ENCODE peak calls at places on chromosomes 13 and 19, in nine cellular contexts. One of them, this sample, is unnamed.

GRCh38 chr19:19817357-19817756 is 4.2 kb downstream of the ZNF506 start:
- DNase-seq in activated CD8-positive, alpha-beta memory T cell treated with anti-CD3 and anti-CD28 coated beads, Interleukin-2, amount 10 ng/mL, durations not matched to agents 7 days and 5 days: peak
- DNase-seq in stimulated activated CD8-positive, alpha-beta memory T cell treated with anti-CD3 and anti-CD28 coated beads, Interleukin-4, amount 100 ng/mL, for 24 hours: peak
- DNase-seq in kidney glomerular epithelial cell: no peak
- DNase-seq in non-pigmented ciliary epithelial cell: no peak
- DNase-seq in substantia nigra: no peak
- DNase-seq in amygdala: no peak
- DNase-seq in right cardiac atrium: no peak
- DNase-seq in cardiac muscle cell: no peak
- DNase-seq in this sample: no peak

GRCh38 chr13:93577105-93577504 is 350.5 kb downstream of the GPC6 start:
- DNase-seq in kidney glomerular epithelial cell: no peak
- DNase-seq in right cardiac atrium: no peak
- DNase-seq in amygdala: no peak
- DNase-seq in non-pigmented ciliary epithelial cell: no peak
- DNase-seq in stimulated activated CD8-positive, alpha-beta memory T cell treated with anti-CD3 and anti-CD28 coated beads, Interleukin-4, amount 100 ng/mL, for 24 hours: no peak
- DNase-seq in activated CD8-positive, alpha-beta memory T cell treated with anti-CD3 and anti-CD28 coated beads, Interleukin-2, amount 10 ng/mL, durations not matched to agents 7 days and 5 days: no peak
- DNase-seq in cardiac muscle cell: no peak
- DNase-seq in substantia nigra: no peak
- DNase-seq in this sample: no peak

GRCh38 chr13:86581711-86582110 is 782.5 kb upstream of the SLITRK6 start:
- DNase-seq in activated CD8-positive, alpha-beta memory T cell treated with anti-CD3 and anti-CD28 coated beads, Interleukin-2, amount 10 ng/mL, durations not matched to agents 7 days and 5 days: no peak
- DNase-seq in amygdala: no peak
- DNase-seq in stimulated activated CD8-positive, alpha-beta memory T cell treated with anti-CD3 and anti-CD28 coated beads, Interleukin-4, amount 100 ng/mL, for 24 hours: no peak
- DNase-seq in cardiac muscle cell: no peak
- DNase-seq in kidney glomerular epithelial cell: no peak
- DNase-seq in non-pigmented ciliary epithelial cell: no peak
- DNase-seq in right cardiac atrium: no peak
- DNase-seq in substantia nigra: no peak
- DNase-seq in this sample: no peak

GRCh38 chr19:6685962-6686627 is 16.1 kb upstream of the TNFSF14 start:
- DNase-seq in amygdala: no peak
- DNase-seq in right cardiac atrium: no peak
- DNase-seq in substantia nigra: no peak
- DNase-seq in non-pigmented ciliary epithelial cell: no peak
- DNase-seq in stimulated activated CD8-positive, alpha-beta memory T cell treated with anti-CD3 and anti-CD28 coated beads, Interleukin-4, amount 100 ng/mL, for 24 hours: no peak
- DNase-seq in cardiac muscle cell: no peak
- DNase-seq in kidney glomerular epithelial cell: no peak
- DNase-seq in activated CD8-positive, alpha-beta memory T cell treated with anti-CD3 and anti-CD28 coated beads, Interleukin-2, amount 10 ng/mL, durations not matched to agents 7 days and 5 days: no peak
- DNase-seq in this sample: no peak

GRCh38 chr19:4556574-4557185 is 2.8 kb downstream of the SEMA6B start:
- DNase-seq in amygdala: no peak
- DNase-seq in kidney glomerular epithelial cell: no peak
- DNase-seq in cardiac muscle cell: peak
- DNase-seq in non-pigmented ciliary epithelial cell: no peak
- DNase-seq in activated CD8-positive, alpha-beta memory T cell treated with anti-CD3 and anti-CD28 coated beads, Interleukin-2, amount 10 ng/mL, durations not matched to agents 7 days and 5 days: peak
- DNase-seq in right cardiac atrium: peak
- DNase-seq in substantia nigra: no peak
- DNase-seq in stimulated activated CD8-positive, alpha-beta memory T cell treated with anti-CD3 and anti-CD28 coated beads, Interleukin-4, amount 100 ng/mL, for 24 hours: no peak
- DNase-seq in this sample: no peak

GRCh38 chr13:94617389-94618000 is 15.8 kb downstream of the GPR180 start:
- DNase-seq in kidney glomerular epithelial cell: peak
- DNase-seq in substantia nigra: no peak
- DNase-seq in right cardiac atrium: no peak
- DNase-seq in stimulated activated CD8-positive, alpha-beta memory T cell treated with anti-CD3 and anti-CD28 coated beads, Interleukin-4, amount 100 ng/mL, for 24 hours: no peak
- DNase-seq in non-pigmented ciliary epithelial cell: no peak
- DNase-seq in cardiac muscle cell: peak
- DNase-seq in amygdala: no peak
- DNase-seq in activated CD8-positive, alpha-beta memory T cell treated with anti-CD3 and anti-CD28 coated beads, Interleukin-2, amount 10 ng/mL, durations not matched to agents 7 days and 5 days: no peak
- DNase-seq in this sample: no peak

GRCh38 chr13:109945206-109945960 is 159.0 kb upstream of the IRS2 start:
- DNase-seq in cardiac muscle cell: no peak
- DNase-seq in substantia nigra: no peak
- DNase-seq in right cardiac atrium: no peak
- DNase-seq in kidney glomerular epithelial cell: peak
- DNase-seq in non-pigmented ciliary epithelial cell: peak
- DNase-seq in activated CD8-positive, alpha-beta memory T cell treated with anti-CD3 and anti-CD28 coated beads, Interleukin-2, amount 10 ng/mL, durations not matched to agents 7 days and 5 days: no peak
- DNase-seq in stimulated activated CD8-positive, alpha-beta memory T cell treated with anti-CD3 and anti-CD28 coated beads, Interleukin-4, amount 100 ng/mL, for 24 hours: no peak
- DNase-seq in amygdala: no peak
- DNase-seq in this sample: no peak

GRCh38 chr19:3857449-3858003 is 11.3 kb downstream of the ZFR2 start:
- DNase-seq in kidney glomerular epithelial cell: no peak
- DNase-seq in substantia nigra: no peak
- DNase-seq in right cardiac atrium: no peak
- DNase-seq in amygdala: no peak
- DNase-seq in non-pigmented ciliary epithelial cell: no peak
- DNase-seq in cardiac muscle cell: peak
- DNase-seq in activated CD8-positive, alpha-beta memory T cell treated with anti-CD3 and anti-CD28 coated beads, Interleukin-2, amount 10 ng/mL, durations not matched to agents 7 days and 5 days: no peak
- DNase-seq in stimulated activated CD8-positive, alpha-beta memory T cell treated with anti-CD3 and anti-CD28 coated beads, Interleukin-4, amount 100 ng/mL, for 24 hours: no peak
- DNase-seq in this sample: no peak

GRCh38 chr13:93882086-93882651 is 597.3 kb downstream of the DCT start:
- DNase-seq in non-pigmented ciliary epithelial cell: no peak
- DNase-seq in cardiac muscle cell: no peak
- DNase-seq in right cardiac atrium: no peak
- DNase-seq in amygdala: no peak
- DNase-seq in substantia nigra: no peak
- DNase-seq in activated CD8-positive, alpha-beta memory T cell treated with anti-CD3 and anti-CD28 coated beads, Interleukin-2, amount 10 ng/mL, durations not matched to agents 7 days and 5 days: no peak
- DNase-seq in stimulated activated CD8-positive, alpha-beta memory T cell treated with anti-CD3 and anti-CD28 coated beads, Interleukin-4, amount 100 ng/mL, for 24 hours: no peak
- DNase-seq in kidney glomerular epithelial cell: no peak
- DNase-seq in this sample: no peak

GRCh38 chr13:29679357-29680050 is 84.0 kb upstream of the SLC7A1 start:
- DNase-seq in kidney glomerular epithelial cell: no peak
- DNase-seq in cardiac muscle cell: no peak
- DNase-seq in substantia nigra: no peak
- DNase-seq in stimulated activated CD8-positive, alpha-beta memory T cell treated with anti-CD3 and anti-CD28 coated beads, Interleukin-4, amount 100 ng/mL, for 24 hours: no peak
- DNase-seq in activated CD8-positive, alpha-beta memory T cell treated with anti-CD3 and anti-CD28 coated beads, Interleukin-2, amount 10 ng/mL, durations not matched to agents 7 days and 5 days: no peak
- DNase-seq in right cardiac atrium: peak
- DNase-seq in non-pigmented ciliary epithelial cell: no peak
- DNase-seq in amygdala: no peak
- DNase-seq in this sample: no peak

GRCh38 chr13:46124531-46124966 is 19.7 kb upstream of the CPB2 start:
- DNase-seq in amygdala: no peak
- DNase-seq in activated CD8-positive, alpha-beta memory T cell treated with anti-CD3 and anti-CD28 coated beads, Interleukin-2, amount 10 ng/mL, durations not matched to agents 7 days and 5 days: peak
- DNase-seq in cardiac muscle cell: no peak
- DNase-seq in substantia nigra: no peak
- DNase-seq in non-pigmented ciliary epithelial cell: no peak
- DNase-seq in kidney glomerular epithelial cell: no peak
- DNase-seq in stimulated activated CD8-positive, alpha-beta memory T cell treated with anti-CD3 and anti-CD28 coated beads, Interleukin-4, amount 100 ng/mL, for 24 hours: no peak
- DNase-seq in right cardiac atrium: peak
- DNase-seq in this sample: no peak

GRCh38 chr13:27425151-27425917 is 915 bp downstream of the GTF3A start:
- DNase-seq in cardiac muscle cell: no peak
- DNase-seq in substantia nigra: no peak
- DNase-seq in non-pigmented ciliary epithelial cell: no peak
- DNase-seq in activated CD8-positive, alpha-beta memory T cell treated with anti-CD3 and anti-CD28 coated beads, Interleukin-2, amount 10 ng/mL, durations not matched to agents 7 days and 5 days: peak
- DNase-seq in right cardiac atrium: no peak
- DNase-seq in stimulated activated CD8-positive, alpha-beta memory T cell treated with anti-CD3 and anti-CD28 coated beads, Interleukin-4, amount 100 ng/mL, for 24 hours: no peak
- DNase-seq in amygdala: no peak
- DNase-seq in kidney glomerular epithelial cell: no peak
- DNase-seq in this sample: no peak

GRCh38 chr13:98706446-98707110 is 45.9 kb downstream of the SLC15A1 start:
- DNase-seq in amygdala: no peak
- DNase-seq in right cardiac atrium: no peak
- DNase-seq in non-pigmented ciliary epithelial cell: no peak
- DNase-seq in activated CD8-positive, alpha-beta memory T cell treated with anti-CD3 and anti-CD28 coated beads, Interleukin-2, amount 10 ng/mL, durations not matched to agents 7 days and 5 days: no peak
- DNase-seq in stimulated activated CD8-positive, alpha-beta memory T cell treated with anti-CD3 and anti-CD28 coated beads, Interleukin-4, amount 100 ng/mL, for 24 hours: no peak
- DNase-seq in cardiac muscle cell: no peak
- DNase-seq in substantia nigra: no peak
- DNase-seq in kidney glomerular epithelial cell: peak
- DNase-seq in this sample: no peak

GRCh38 chr19:45296365-45296764 is 26.3 kb downstream of the CKM start:
- DNase-seq in non-pigmented ciliary epithelial cell: no peak
- DNase-seq in kidney glomerular epithelial cell: no peak
- DNase-seq in substantia nigra: no peak
- DNase-seq in cardiac muscle cell: no peak
- DNase-seq in stimulated activated CD8-positive, alpha-beta memory T cell treated with anti-CD3 and anti-CD28 coated beads, Interleukin-4, amount 100 ng/mL, for 24 hours: no peak
- DNase-seq in right cardiac atrium: no peak
- DNase-seq in amygdala: no peak
- DNase-seq in activated CD8-positive, alpha-beta memory T cell treated with anti-CD3 and anti-CD28 coated beads, Interleukin-2, amount 10 ng/mL, durations not matched to agents 7 days and 5 days: no peak
- DNase-seq in this sample: no peak

GRCh38 chr19:7970716-7971448 is 27.4 kb upstream of the TIMM44 start:
- DNase-seq in right cardiac atrium: no peak
- DNase-seq in stimulated activated CD8-positive, alpha-beta memory T cell treated with anti-CD3 and anti-CD28 coated beads, Interleukin-4, amount 100 ng/mL, for 24 hours: no peak
- DNase-seq in kidney glomerular epithelial cell: no peak
- DNase-seq in substantia nigra: no peak
- DNase-seq in cardiac muscle cell: peak
- DNase-seq in non-pigmented ciliary epithelial cell: no peak
- DNase-seq in activated CD8-positive, alpha-beta memory T cell treated with anti-CD3 and anti-CD28 coated beads, Interleukin-2, amount 10 ng/mL, durations not matched to agents 7 days and 5 days: no peak
- DNase-seq in amygdala: no peak
- DNase-seq in this sample: no peak

GRCh38 chr19:342801-343421 is 1.7 kb downstream of the MIER2 start:
- DNase-seq in stimulated activated CD8-positive, alpha-beta memory T cell treated with anti-CD3 and anti-CD28 coated beads, Interleukin-4, amount 100 ng/mL, for 24 hours: no peak
- DNase-seq in amygdala: no peak
- DNase-seq in right cardiac atrium: peak
- DNase-seq in kidney glomerular epithelial cell: no peak
- DNase-seq in cardiac muscle cell: no peak
- DNase-seq in non-pigmented ciliary epithelial cell: peak
- DNase-seq in substantia nigra: peak
- DNase-seq in activated CD8-positive, alpha-beta memory T cell treated with anti-CD3 and anti-CD28 coated beads, Interleukin-2, amount 10 ng/mL, durations not matched to agents 7 days and 5 days: no peak
- DNase-seq in this sample: no peak

GRCh38 chr19:35894342-35894741 is 6.0 kb downstream of the NFKBID start:
- DNase-seq in amygdala: no peak
- DNase-seq in substantia nigra: no peak
- DNase-seq in cardiac muscle cell: no peak
- DNase-seq in stimulated activated CD8-positive, alpha-beta memory T cell treated with anti-CD3 and anti-CD28 coated beads, Interleukin-4, amount 100 ng/mL, for 24 hours: no peak
- DNase-seq in kidney glomerular epithelial cell: no peak
- DNase-seq in activated CD8-positive, alpha-beta memory T cell treated with anti-CD3 and anti-CD28 coated beads, Interleukin-2, amount 10 ng/mL, durations not matched to agents 7 days and 5 days: no peak
- DNase-seq in non-pigmented ciliary epithelial cell: no peak
- DNase-seq in right cardiac atrium: peak
- DNase-seq in this sample: no peak

GRCh38 chr19:6718741-6719539 is 1.5 kb downstream of the C3 start:
- DNase-seq in stimulated activated CD8-positive, alpha-beta memory T cell treated with anti-CD3 and anti-CD28 coated beads, Interleukin-4, amount 100 ng/mL, for 24 hours: no peak
- DNase-seq in kidney glomerular epithelial cell: no peak
- DNase-seq in substantia nigra: peak
- DNase-seq in cardiac muscle cell: peak
- DNase-seq in right cardiac atrium: peak
- DNase-seq in amygdala: no peak
- DNase-seq in non-pigmented ciliary epithelial cell: no peak
- DNase-seq in activated CD8-positive, alpha-beta memory T cell treated with anti-CD3 and anti-CD28 coated beads, Interleukin-2, amount 10 ng/mL, durations not matched to agents 7 days and 5 days: peak
- DNase-seq in this sample: no peak

GRCh38 chr13:30615851-30616311 is 1.8 kb upstream of the USPL1 start:
- DNase-seq in amygdala: no peak
- DNase-seq in activated CD8-positive, alpha-beta memory T cell treated with anti-CD3 and anti-CD28 coated beads, Interleukin-2, amount 10 ng/mL, durations not matched to agents 7 days and 5 days: no peak
- DNase-seq in substantia nigra: no peak
- DNase-seq in stimulated activated CD8-positive, alpha-beta memory T cell treated with anti-CD3 and anti-CD28 coated beads, Interleukin-4, amount 100 ng/mL, for 24 hours: no peak
- DNase-seq in right cardiac atrium: no peak
- DNase-seq in cardiac muscle cell: peak
- DNase-seq in non-pigmented ciliary epithelial cell: no peak
- DNase-seq in kidney glomerular epithelial cell: peak
- DNase-seq in this sample: no peak

GRCh38 chr13:39186205-39186880 is 148.1 kb downstream of the NHLRC3 start:
- DNase-seq in right cardiac atrium: no peak
- DNase-seq in activated CD8-positive, alpha-beta memory T cell treated with anti-CD3 and anti-CD28 coated beads, Interleukin-2, amount 10 ng/mL, durations not matched to agents 7 days and 5 days: no peak
- DNase-seq in cardiac muscle cell: no peak
- DNase-seq in substantia nigra: no peak
- DNase-seq in kidney glomerular epithelial cell: no peak
- DNase-seq in non-pigmented ciliary epithelial cell: no peak
- DNase-seq in stimulated activated CD8-positive, alpha-beta memory T cell treated with anti-CD3 and anti-CD28 coated beads, Interleukin-4, amount 100 ng/mL, for 24 hours: no peak
- DNase-seq in amygdala: no peak
- DNase-seq in this sample: no peak

GRCh38 chr19:1624458-1624857 is 19.2 kb upstream of the UQCR11 start:
- DNase-seq in kidney glomerular epithelial cell: no peak
- DNase-seq in cardiac muscle cell: peak
- DNase-seq in activated CD8-positive, alpha-beta memory T cell treated with anti-CD3 and anti-CD28 coated beads, Interleukin-2, amount 10 ng/mL, durations not matched to agents 7 days and 5 days: peak
- DNase-seq in non-pigmented ciliary epithelial cell: peak
- DNase-seq in right cardiac atrium: peak
- DNase-seq in amygdala: peak
- DNase-seq in stimulated activated CD8-positive, alpha-beta memory T cell treated with anti-CD3 and anti-CD28 coated beads, Interleukin-4, amount 100 ng/mL, for 24 hours: peak
- DNase-seq in substantia nigra: peak
- DNase-seq in this sample: no peak

GRCh38 chr19:33406521-33407139 is 33.1 kb downstream of the CEBPG start:
- DNase-seq in amygdala: no peak
- DNase-seq in activated CD8-positive, alpha-beta memory T cell treated with anti-CD3 and anti-CD28 coated beads, Interleukin-2, amount 10 ng/mL, durations not matched to agents 7 days and 5 days: peak
- DNase-seq in right cardiac atrium: peak
- DNase-seq in kidney glomerular epithelial cell: no peak
- DNase-seq in stimulated activated CD8-positive, alpha-beta memory T cell treated with anti-CD3 and anti-CD28 coated beads, Interleukin-4, amount 100 ng/mL, for 24 hours: peak
- DNase-seq in non-pigmented ciliary epithelial cell: no peak
- DNase-seq in substantia nigra: peak
- DNase-seq in cardiac muscle cell: peak
- DNase-seq in this sample: peak

GRCh38 chr19:49058592-49058991 is 1.0 kb upstream of the CGB7 start:
- DNase-seq in activated CD8-positive, alpha-beta memory T cell treated with anti-CD3 and anti-CD28 coated beads, Interleukin-2, amount 10 ng/mL, durations not matched to agents 7 days and 5 days: no peak
- DNase-seq in cardiac muscle cell: peak
- DNase-seq in kidney glomerular epithelial cell: no peak
- DNase-seq in stimulated activated CD8-positive, alpha-beta memory T cell treated with anti-CD3 and anti-CD28 coated beads, Interleukin-4, amount 100 ng/mL, for 24 hours: no peak
- DNase-seq in right cardiac atrium: no peak
- DNase-seq in amygdala: no peak
- DNase-seq in substantia nigra: no peak
- DNase-seq in non-pigmented ciliary epithelial cell: no peak
- DNase-seq in this sample: no peak

GRCh38 chr13:72638059-72638815 is 89.2 kb downstream of the MZT1 start:
- DNase-seq in cardiac muscle cell: no peak
- DNase-seq in amygdala: no peak
- DNase-seq in stimulated activated CD8-positive, alpha-beta memory T cell treated with anti-CD3 and anti-CD28 coated beads, Interleukin-4, amount 100 ng/mL, for 24 hours: no peak
- DNase-seq in kidney glomerular epithelial cell: no peak
- DNase-seq in right cardiac atrium: no peak
- DNase-seq in substantia nigra: no peak
- DNase-seq in non-pigmented ciliary epithelial cell: peak
- DNase-seq in activated CD8-positive, alpha-beta memory T cell treated with anti-CD3 and anti-CD28 coated beads, Interleukin-2, amount 10 ng/mL, durations not matched to agents 7 days and 5 days: no peak
- DNase-seq in this sample: no peak

GRCh38 chr13:34152409-34152808 is 334.5 kb downstream of the RFC3 start:
- DNase-seq in activated CD8-positive, alpha-beta memory T cell treated with anti-CD3 and anti-CD28 coated beads, Interleukin-2, amount 10 ng/mL, durations not matched to agents 7 days and 5 days: no peak
- DNase-seq in right cardiac atrium: no peak
- DNase-seq in non-pigmented ciliary epithelial cell: no peak
- DNase-seq in cardiac muscle cell: no peak
- DNase-seq in stimulated activated CD8-positive, alpha-beta memory T cell treated with anti-CD3 and anti-CD28 coated beads, Interleukin-4, amount 100 ng/mL, for 24 hours: no peak
- DNase-seq in amygdala: no peak
- DNase-seq in substantia nigra: no peak
- DNase-seq in kidney glomerular epithelial cell: no peak
- DNase-seq in this sample: no peak

GRCh38 chr19:1250374-1251232 is 2.2 kb downstream of the MIDN start:
- DNase-seq in non-pigmented ciliary epithelial cell: no peak
- DNase-seq in substantia nigra: peak
- DNase-seq in activated CD8-positive, alpha-beta memory T cell treated with anti-CD3 and anti-CD28 coated beads, Interleukin-2, amount 10 ng/mL, durations not matched to agents 7 days and 5 days: peak
- DNase-seq in right cardiac atrium: peak
- DNase-seq in kidney glomerular epithelial cell: no peak
- DNase-seq in stimulated activated CD8-positive, alpha-beta memory T cell treated with anti-CD3 and anti-CD28 coated beads, Interleukin-4, amount 100 ng/mL, for 24 hours: no peak
- DNase-seq in amygdala: peak
- DNase-seq in cardiac muscle cell: peak
- DNase-seq in this sample: peak

GRCh38 chr13:106610511-106610910 is 42.6 kb upstream of the ARGLU1 start:
- DNase-seq in non-pigmented ciliary epithelial cell: no peak
- DNase-seq in substantia nigra: no peak
- DNase-seq in stimulated activated CD8-positive, alpha-beta memory T cell treated with anti-CD3 and anti-CD28 coated beads, Interleukin-4, amount 100 ng/mL, for 24 hours: no peak
- DNase-seq in amygdala: no peak
- DNase-seq in activated CD8-positive, alpha-beta memory T cell treated with anti-CD3 and anti-CD28 coated beads, Interleukin-2, amount 10 ng/mL, durations not matched to agents 7 days and 5 days: no peak
- DNase-seq in right cardiac atrium: no peak
- DNase-seq in kidney glomerular epithelial cell: peak
- DNase-seq in cardiac muscle cell: no peak
- DNase-seq in this sample: no peak

GRCh38 chr19:51131780-51132680 is 7.3 kb downstream of the SIGLEC9 start:
- DNase-seq in activated CD8-positive, alpha-beta memory T cell treated with anti-CD3 and anti-CD28 coated beads, Interleukin-2, amount 10 ng/mL, durations not matched to agents 7 days and 5 days: no peak
- DNase-seq in right cardiac atrium: peak
- DNase-seq in substantia nigra: no peak
- DNase-seq in amygdala: no peak
- DNase-seq in non-pigmented ciliary epithelial cell: no peak
- DNase-seq in cardiac muscle cell: peak
- DNase-seq in stimulated activated CD8-positive, alpha-beta memory T cell treated with anti-CD3 and anti-CD28 coated beads, Interleukin-4, amount 100 ng/mL, for 24 hours: no peak
- DNase-seq in kidney glomerular epithelial cell: no peak
- DNase-seq in this sample: no peak

This sample was measured in dorsolateral prefrontal cortex.